ENCODE peak calls at places on chromosomes 16 and 17, in eight cellular contexts. Z, I, Q, G, N, H, A and Y are unnamed samples.

GRCh38 chr17:59545942-59546341 is 19.5 kb upstream of the DHX40 start:
- DNase-seq in N (no peak), Q (no peak), G (no peak), H (no peak), Z (no peak), A (no peak), I (no peak), Y (no peak)

GRCh38 chr16:27724491-27724878 is 174.5 kb downstream of the KATNIP start:
- DNase-seq in G (no peak), Q (no peak), H (no peak), N (no peak), Z (no peak), A (no peak), I (peak; percentile 50), Y (no peak)

GRCh38 chr16:58366247-58367031 is 25.8 kb upstream of the GINS3 start:
- DNase-seq in N (peak; percentile 63), Z (peak; percentile 65), Q (peak; percentile 60), I (no peak), H (no peak), A (peak; percentile 83), G (no peak), Y (no peak)

GRCh38 chr16:50010212-50010611 is 14.8 kb upstream of the CNEP1R1 start:
- DNase-seq in I (no peak), N (no peak), G (no peak), H (no peak), A (no peak), Z (no peak), Q (no peak), Y (no peak)

GRCh38 chr17:49976828-49977202 is 7.8 kb downstream of the DLX4 start:
- DNase-seq in Z (no peak), I (no peak), G (no peak), A (no peak), H (no peak), N (no peak), Q (no peak), Y (no peak)

GRCh38 chr16:55411231-55411630 is 67.8 kb upstream of the MMP2 start:
- DNase-seq in A (no peak), H (no peak), I (no peak), Z (peak; percentile 5), G (no peak), Q (peak; percentile 20), N (no peak), Y (no peak)

GRCh38 chr16:50774405-50774804 is 32.5 kb downstream of the CYLD start:
- DNase-seq in Z (no peak), G (no peak), H (no peak), A (no peak), N (no peak), Q (no peak), I (no peak), Y (no peak)

GRCh38 chr16:71666928-71667707 is 41.1 kb downstream of the MARVELD3 start:
- DNase-seq in I (no peak), G (no peak), N (no peak), A (no peak), Q (no peak), Z (no peak), H (no peak), Y (no peak)

GRCh38 chr17:34620458-34620857 is 41.1 kb downstream of the TMEM132E start:
- DNase-seq in N (no peak), H (no peak), Q (no peak), I (no peak), A (no peak), Z (no peak), G (no peak), Y (no peak)

GRCh38 chr17:34619687-34620217 is 40.4 kb downstream of the TMEM132E start:
- DNase-seq in Q (no peak), G (no peak), Z (no peak), A (no peak), H (no peak), N (no peak), I (no peak), Y (no peak)

GRCh38 chr17:34624767-34625389 is 45.5 kb downstream of the TMEM132E start:
- DNase-seq in I (no peak), Z (no peak), Q (no peak), H (no peak), G (no peak), N (no peak), A (no peak), Y (no peak)

GRCh38 chr17:34623856-34624766 is 44.7 kb downstream of the TMEM132E start:
- DNase-seq in H (no peak), Z (no peak), A (no peak), Q (no peak), G (no peak), I (no peak), N (no peak), Y (no peak)

GRCh38 chr17:34622862-34623261 is 43.5 kb downstream of the TMEM132E start:
- DNase-seq in A (no peak), G (no peak), H (no peak), Z (no peak), I (no peak), Q (no peak), N (no peak), Y (no peak)
- H3K27me3 ChIP-seq in A (peaks cover 5% of the 10 kb centered on the region), G (peaks cover 23% of the 10 kb centered on the region), H (no peaks in the 10 kb centered on the region), Z (peaks cover 20% of the 10 kb centered on the region), I (peaks cover 17% of the 10 kb centered on the region), Q (no peaks in the 10 kb centered on the region), N (peaks cover 37% of the 10 kb centered on the region), Y (peaks cover 63% of the 10 kb centered on the region)

GRCh38 chr16:29667755-29668154 is 4.7 kb downstream of the SPN start:
- DNase-seq in Z (no peak), A (no peak), H (no peak), I (no peak), Q (no peak), G (no peak), N (no peak), Y (no peak)

GRCh38 chr16:29664133-29664912 is 1.3 kb downstream of the SPN start:
- DNase-seq in Z (no peak), N (no peak), Q (no peak), H (peak; percentile 78), A (no peak), G (peak; percentile 82), I (no peak), Y (no peak)

GRCh38 chr16:29663829-29664132 is 734 bp downstream of the SPN start:
- DNase-seq in I (no peak), H (no peak), N (no peak), A (no peak), G (no peak), Q (no peak), Z (no peak), Y (no peak)

GRCh38 chr16:29663020-29663828 is at the start of gene SPN:
- DNase-seq in G (peak; percentile 90), Z (no peak), N (no peak), I (no peak), Q (no peak), A (no peak), H (no peak), Y (no peak)

GRCh38 chr16:29665294-29666077 is 2.4 kb downstream of the SPN start:
- DNase-seq in Q (no peak), G (peak; percentile 35), I (no peak), N (no peak), A (no peak), H (no peak), Z (no peak), Y (no peak)
- H3K9ac ChIP-seq in Q (no peak overlapping the region), G (peak overlapping the region; percentile 94), I (no peak overlapping the region), N (no peak overlapping the region), A (no peak overlapping the region), H (peak overlapping the region; percentile 68), Z (no peak overlapping the region), Y (no peak overlapping the region)

GRCh38 chr17:30790279-30790678 is 34.2 kb downstream of the CRLF3 start:
- DNase-seq in G (no peak), Q (no peak), Z (no peak), N (no peak), H (no peak), I (no peak), A (no peak), Y (no peak)

GRCh38 chr17:30796016-30796415 is 28.5 kb downstream of the CRLF3 start:
- DNase-seq in H (no peak), A (no peak), G (no peak), Q (no peak), I (no peak), N (no peak), Z (peak; percentile 8), Y (no peak)

GRCh38 chr17:30788918-30789317 is 35.6 kb downstream of the CRLF3 start:
- DNase-seq in G (no peak), I (no peak), H (no peak), Q (peak; percentile 40), N (no peak), Z (peak; percentile 41), A (peak; percentile 63), Y (peak; percentile 40)

DNA sequence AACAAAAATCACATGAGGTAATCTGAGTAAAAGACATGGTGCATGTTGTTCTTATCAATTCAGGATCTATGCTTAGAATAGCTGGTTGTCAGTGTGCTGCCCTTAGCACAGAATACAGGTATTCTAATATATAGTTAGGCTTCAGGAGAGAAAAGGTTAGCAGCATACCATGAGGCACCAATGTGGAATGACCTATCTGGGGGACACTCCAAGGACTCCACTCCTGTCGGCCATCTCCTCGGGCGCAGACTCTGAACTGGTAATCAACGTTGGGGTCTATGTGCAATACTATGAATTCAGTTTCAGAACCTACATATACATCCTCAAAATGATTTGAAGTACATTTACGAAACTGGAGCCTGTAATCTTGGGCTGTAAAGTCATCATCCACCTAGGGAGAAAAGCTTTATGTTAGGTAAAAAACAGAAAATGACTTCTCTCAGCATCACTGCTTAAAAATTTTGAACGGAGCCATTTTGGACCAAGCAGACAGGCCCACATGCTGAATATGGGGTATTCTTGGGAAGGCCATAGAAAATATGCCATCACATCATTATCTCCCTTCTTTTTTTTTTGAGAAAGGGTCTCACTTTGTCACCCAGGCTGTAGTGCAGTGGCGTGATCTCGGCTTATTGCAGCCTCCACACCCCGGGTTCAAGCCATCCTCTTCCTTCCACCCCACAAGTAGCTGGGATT is 31.1 kb downstream of the CRLF3 start:
- DNase-seq in H (no peak), N (no peak), A (no peak), Q (no peak), I (no peak), G (no peak), Z (no peak), Y (no peak)
- H3K36me3 ChIP-seq in H (peaks cover 38% of the 10 kb centered on the region), N (peaks cover 13% of the 10 kb centered on the region), A (peaks cover 5% of the 10 kb centered on the region), Q (peaks cover 18% of the 10 kb centered on the region), I (no peaks in the 10 kb centered on the region), G (peaks cover 88% of the 10 kb centered on the region), Z (peaks cover 28% of the 10 kb centered on the region), Y (peaks cover 62% of the 10 kb centered on the region)

GRCh38 chr17:63517825-63518534 is 5.2 kb upstream of the KCNH6 start:
- DNase-seq in Z (no peak), A (no peak), N (no peak), G (no peak), H (no peak), Q (no peak), I (no peak), Y (no peak)

GRCh38 chr17:63516910-63517824 is 6.0 kb upstream of the KCNH6 start:
- DNase-seq in N (no peak), G (no peak), A (peak; percentile 77), H (no peak), Z (peak; percentile 86), Q (peak; percentile 80), I (no peak), Y (peak; percentile 44)

GRCh38 chr17:63515426-63515825 is 7.7 kb upstream of the KCNH6 start:
- DNase-seq in Z (no peak), A (no peak), G (no peak), I (no peak), Q (no peak), N (no peak), H (peak; percentile 82), Y (no peak)

GRCh38 chr17:63519972-63520882 is 2.9 kb upstream of the KCNH6 start:
- DNase-seq in H (no peak), A (no peak), G (no peak), N (no peak), I (peak; percentile 88), Q (no peak), Z (no peak), Y (no peak)

GRCh38 chr17:63519116-63519881 is 3.9 kb upstream of the KCNH6 start:
- DNase-seq in I (no peak), Z (no peak), H (no peak), N (no peak), A (no peak), Q (no peak), G (no peak), Y (no peak)
- H3K27me3 ChIP-seq in I (no peaks in the 10 kb centered on the region), Z (peaks cover 20% of the 10 kb centered on the region), H (no peaks in the 10 kb centered on the region), N (peaks cover 13% of the 10 kb centered on the region), A (peaks cover 2% of the 10 kb centered on the region), Q (no peaks in the 10 kb centered on the region), G (peaks cover 29% of the 10 kb centered on the region), Y (peaks cover 44% of the 10 kb centered on the region)